ENCODE peak calls at places on chromosomes 1 and 21, in five cellular contexts. G, B, T, W and L are unnamed samples.

GRCh38 chr1:219432191-219432606 is 180.7 kb downstream of the ZC3H11B start:
- DNase-seq in B (no peak), G (no peak), W (no peak), T (no peak), L (no peak)

GRCh38 chr1:230940848-230941247 is 37.8 kb downstream of the TTC13 start:
- DNase-seq in B (no peak), W (no peak), G (no peak), T (no peak), L (no peak)

GRCh38 chr1:214310777-214311690 is 30.1 kb downstream of the SMYD2 start:
- DNase-seq in W (no peak), B (no peak), G (no peak), T (no peak), L (no peak)

GRCh38 chr1:7384679-7385078 is 386.4 kb upstream of the VAMP3 start:
- DNase-seq in W (no peak), B (no peak), T (no peak), G (no peak), L (no peak)

GRCh38 chr21:26632691-26633090 is 59.6 kb upstream of the CYYR1 start:
- DNase-seq in G (no peak), W (no peak), B (no peak), T (no peak), L (no peak)

GRCh38 chr1:67367370-67368345 is 60.0 kb downstream of the IL12RB2 start:
- DNase-seq in G (no peak), T (no peak), B (peak; percentile 85), W (peak; percentile 24), L (no peak)

GRCh38 chr1:183243190-183244065 is 57.4 kb downstream of the LAMC2 start:
- DNase-seq in B (no peak), W (no peak), T (no peak), G (no peak), L (no peak)

GRCh38 chr1:31182352-31182751 is 57.3 kb downstream of the NKAIN1 start:
- DNase-seq in B (no peak), T (peak; percentile 28), W (peak; percentile 86), G (no peak), L (peak; percentile 23)

GRCh38 chr1:216075339-216075738 is 347.9 kb downstream of the USH2A start:
- DNase-seq in T (no peak), B (peak; percentile 20), G (no peak), W (no peak), L (no peak)

GRCh38 chr1:52632732-52633290 is at the start of gene SHISAL2A:
- DNase-seq in G (no peak), B (no peak), T (peak; percentile 19), W (no peak), L (peak; percentile 79)

GRCh38 chr1:50418600-50419109 is 4.6 kb downstream of the DMRTA2 start:
- DNase-seq in T (no peak), B (no peak), G (no peak), W (no peak), L (no peak)

GRCh38 chr21:35281946-35282345 is 232.8 kb upstream of the RUNX1 start:
- DNase-seq in G (no peak), B (no peak), W (no peak), T (no peak), L (no peak)

GRCh38 chr1:8152731-8153702 is 126.9 kb upstream of the ERRFI1 start:
- DNase-seq in G (no peak), B (no peak), T (no peak), W (no peak), L (peak; percentile 41)

GRCh38 chr1:105462308-105462707 is 1594.2 kb upstream of the PRMT6 start:
- DNase-seq in W (no peak), G (no peak), B (no peak), T (no peak), L (no peak)

GRCh38 chr21:25813917-25814316 is 79.1 kb downstream of the GABPA start:
- DNase-seq in T (no peak), B (no peak), G (no peak), W (no peak), L (no peak)

GRCh38 chr1:177983824-177984528 is 14.1 kb upstream of the SEC16B start:
- DNase-seq in T (no peak), G (peak; percentile 75), W (peak; percentile 76), B (peak; percentile 96), L (no peak)

GRCh38 chr1:241401156-241401555 is 44.2 kb upstream of the RGS7 start:
- DNase-seq in G (no peak), T (no peak), W (no peak), B (no peak), L (no peak)

GRCh38 chr1:199449221-199449620 is 578.3 kb upstream of the NR5A2 start:
- DNase-seq in G (no peak), B (no peak), T (no peak), W (no peak), L (no peak)

GRCh38 chr1:161119379-161120061 is 1.6 kb downstream of the NIT1 start:
- DNase-seq in B (no peak), W (peak; percentile 81), T (no peak), G (no peak), L (peak; percentile 83)

GRCh38 chr1:209796733-209797025 is 9.3 kb downstream of the IRF6 start:
- DNase-seq in B (no peak), W (no peak), G (no peak), T (no peak), L (no peak)

GRCh38 chr1:186482661-186483255 is 21.8 kb upstream of the PDC start:
- DNase-seq in G (peak; percentile 30), T (no peak), W (peak; percentile 64), B (peak; percentile 83), L (peak; percentile 14)

GRCh38 chr1:183227963-183228649 is 42.0 kb downstream of the LAMC2 start:
- DNase-seq in G (no peak), B (peak; percentile 69), W (peak; percentile 68), T (no peak), L (peak; percentile 30)

GRCh38 chr1:180482425-180483275 is 19.7 kb downstream of the ACBD6 start:
- DNase-seq in B (peak; percentile 80), W (peak; percentile 68), G (peak; percentile 66), T (no peak), L (no peak)

GRCh38 chr1:206757524-206758266 is 12.9 kb upstream of the IL19 start:
- DNase-seq in G (no peak), B (no peak), W (no peak), T (no peak), L (peak; percentile 80)

GRCh38 chr1:42484382-42484781 is 21.3 kb downstream of the CCDC30 start:
- DNase-seq in B (peak; percentile 34), G (no peak), T (no peak), W (no peak), L (no peak)